ENCODE peak calls at places on chromosomes 4 and X, in four cellular contexts. J, W, H and T are unnamed samples.
A peak's percentile ranks its signal among the peaks of the same experiment; 100 is the strongest.

GRCh38 chr4:184756399-184756798 is 22.5 kb upstream of the CENPU start:
- DNase-seq in W (no peak), H (peak; percentile 94), J (no peak), T (no peak)

GRCh38 chr4:48173055-48173991 is 39.3 kb upstream of the TXK start:
- DNase-seq in H (peak; percentile 70), J (no peak), W (peak; percentile 57), T (no peak)

GRCh38 chr4:88938138-88938537 is 118.8 kb downstream of the FAM13A start:
- DNase-seq in J (no peak), W (peak; percentile 80), H (peak; percentile 90), T (peak; percentile 35)

GRCh38 chr4:15349965-15350364 is 77.9 kb upstream of the C1QTNF7 start:
- DNase-seq in W (no peak), H (no peak), J (no peak), T (no peak)

GRCh38 chr4:138567696-138568095 is 325.5 kb upstream of the SLC7A11 start:
- DNase-seq in J (no peak), H (no peak), W (no peak), T (no peak)

GRCh38 chrX:13215729-13216128 is 104.1 kb downstream of the ATXN3L start:
- DNase-seq in H (peak; percentile 47), W (no peak), J (no peak), T (no peak)

GRCh38 chrX:9609987-9610386 is 145.1 kb downstream of the TBL1X start:
- DNase-seq in W (no peak), J (no peak), H (no peak), T (no peak)

GRCh38 chrX:107470971-107471370 is 21.5 kb downstream of the FRMPD3 start:
- DNase-seq in W (no peak), H (no peak), J (no peak), T (no peak)

GRCh38 chr4:56768772-56769171 is 52.7 kb downstream of the SPINK2 start:
- DNase-seq in W (no peak), H (no peak), J (no peak), T (no peak)

GRCh38 chr4:126647320-126647719 is 985.4 kb upstream of the INTU start:
- DNase-seq in J (no peak), W (no peak), H (no peak), T (no peak)

GRCh38 chr4:119030536-119030890 is 105.1 kb upstream of the MYOZ2 start:
- DNase-seq in H (no peak), W (no peak), J (no peak), T (no peak)

GRCh38 chr4:122591196-122591595 is 29.7 kb downstream of the IL21 start:
- DNase-seq in W (no peak), J (no peak), H (no peak), T (no peak)

GRCh38 chr4:27770895-27771294 is 910.3 kb downstream of the STIM2 start:
- DNase-seq in J (no peak), H (no peak), W (no peak), T (no peak)
- H3K4me3 ChIP-seq in J (no peak overlapping the region), H (no peak overlapping the region), W (no peak overlapping the region), T (no peak overlapping the region)

DNA sequence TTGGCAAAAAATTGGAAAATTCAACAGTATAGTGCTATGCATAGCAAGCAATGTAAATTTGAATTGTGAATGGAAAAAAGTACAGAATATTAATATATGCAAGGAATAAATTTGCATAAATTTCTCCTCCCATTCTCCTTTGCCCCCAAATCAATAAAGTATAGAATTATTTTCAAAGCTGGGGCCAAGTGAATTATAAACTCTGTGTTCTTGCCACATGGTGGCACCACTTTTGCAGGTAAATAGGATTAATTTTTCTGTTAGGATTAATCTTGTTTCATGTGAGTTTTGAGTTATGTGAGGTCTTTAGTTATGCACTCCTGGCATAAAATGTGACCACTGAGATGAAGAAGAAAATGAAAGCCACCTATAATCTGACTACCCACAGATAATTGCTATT is 19.9 kb downstream of the COPS4 start:
- DNase-seq in W (peak; percentile 4), J (no peak), H (peak; percentile 50), T (no peak)
- TF ChIP-seq CTCF in W (peak; percentile 44), J (no peak), H (peak; percentile 40), T (peak; percentile 12)

DNA sequence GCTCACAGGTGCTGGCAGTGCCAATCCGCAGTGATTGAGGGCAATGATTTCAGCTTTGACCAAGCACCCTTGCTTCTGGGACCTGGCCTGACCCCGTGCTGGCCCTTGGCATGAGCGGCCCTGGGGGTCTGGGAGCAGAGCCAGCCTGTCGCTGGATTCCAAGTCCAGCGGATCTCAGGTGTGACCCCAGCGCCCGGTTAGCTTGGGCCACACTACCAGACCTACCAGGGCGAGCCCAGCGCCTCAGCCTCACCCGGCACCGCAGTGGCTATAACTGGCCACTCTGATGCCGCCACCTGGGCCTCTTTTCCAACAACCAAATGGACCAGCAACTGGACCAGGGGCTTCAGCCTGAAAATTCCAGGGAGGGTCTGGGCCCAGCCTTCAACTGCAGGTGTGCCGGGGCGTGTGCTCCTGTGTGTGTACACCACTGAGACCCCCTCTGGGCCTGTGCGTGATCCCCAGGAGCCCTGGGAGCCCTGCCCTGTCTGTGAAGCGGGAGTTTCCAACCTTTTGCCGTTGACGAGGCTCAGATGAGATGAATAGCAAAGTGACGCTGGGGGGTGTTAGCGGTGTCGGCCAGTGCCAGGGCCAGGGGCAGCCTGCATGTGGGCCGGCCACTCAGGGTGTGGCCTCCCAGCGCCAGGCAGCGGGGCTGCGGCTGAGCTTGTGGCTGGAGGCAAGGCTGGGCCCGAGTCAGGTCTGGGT is 658 bp downstream of the SH3TC1 start:
- DNase-seq in J (no peak), W (no peak), H (no peak), T (no peak)
- H3K4me3 ChIP-seq in J (peak overlapping the region; percentile 48), W (peak overlapping the region; percentile 33), H (no peak overlapping the region), T (peak overlapping the region; percentile 41)

DNA sequence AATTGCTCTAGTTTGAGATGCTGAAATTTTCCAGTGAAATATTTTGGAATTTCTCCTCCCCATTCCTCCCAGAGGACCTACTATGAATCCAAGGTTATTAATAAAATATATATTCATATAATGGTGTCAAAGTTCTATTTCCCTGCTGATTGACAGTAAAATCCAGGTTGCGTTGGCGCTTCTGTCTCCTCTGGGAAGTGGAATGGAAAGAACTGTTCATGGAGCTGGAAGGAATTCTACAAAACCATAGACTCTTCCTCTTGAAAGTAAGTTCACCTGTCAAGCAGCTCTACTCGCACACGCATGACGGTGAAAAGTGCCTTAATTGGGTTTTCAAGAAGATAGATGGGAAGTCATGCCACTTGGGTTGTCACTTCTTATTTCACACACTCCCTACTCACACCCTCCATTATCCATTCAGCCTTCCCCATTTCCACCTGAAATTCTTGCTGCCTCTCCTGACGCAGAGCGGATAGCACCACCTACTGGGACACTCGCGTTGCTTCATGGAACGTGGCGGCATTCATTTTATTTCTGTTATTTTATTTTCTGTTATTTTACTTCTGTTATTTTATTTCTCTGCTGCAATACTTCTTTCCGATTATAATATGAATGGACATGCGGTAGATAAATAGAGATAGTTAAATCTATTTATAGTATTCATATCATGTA is 351.5 kb downstream of the NLGN4X start:
- DNase-seq in H (no peak), J (no peak), W (no peak), T (no peak)
- TF ChIP-seq CTCF in H (no peak), J (no peak), W (peak; percentile 22), T (peak; percentile 12)

GRCh38 chrX:19897087-19897486 is 9.7 kb upstream of the SH3KBP1 start:
- DNase-seq in W (no peak), H (no peak), J (no peak), T (no peak)
- H3K4me3 ChIP-seq in W (no peak overlapping the region), H (no peak overlapping the region), J (no peak overlapping the region), T (no peak overlapping the region)